ENCODE peak calls at places on chromosomes 2 and 18, in four cellular contexts. W is kidney, U is fibroblast of the aortic adventitia, A is GM12865. D is an unnamed sample.

GRCh38 chr2:170196962-170197361 is 19.0 kb downstream of the MYO3B start:
- DNase-seq in U (no peak), A (no peak), W (no peak), D (no peak)

GRCh38 chr2:4020153-4020552 is 316.8 kb downstream of the DCDC2C start:
- DNase-seq in W (no peak), A (no peak), U (no peak), D (no peak)

GRCh38 chr2:3536682-3537632 is 17.6 kb upstream of the ADI1 start:
- DNase-seq in U (peak), W (peak), A (peak), D (no peak)

GRCh38 chr2:145845207-145845894 is 1325.4 kb upstream of the ZEB2 start:
- DNase-seq in W (no peak), U (peak), A (no peak), D (no peak)

GRCh38 chr2:31828891-31829290 is 181.9 kb downstream of the MEMO1 start:
- DNase-seq in A (no peak), W (no peak), U (peak), D (no peak)

GRCh38 chr2:16212321-16212720 is 272.0 kb downstream of the MYCN start:
- DNase-seq in A (no peak), W (no peak), U (no peak), D (no peak)

GRCh38 chr2:234420406-234420805 is 76.5 kb downstream of the ARL4C start:
- DNase-seq in U (no peak), W (no peak), A (no peak), D (no peak)

GRCh38 chr2:64104944-64105343 is 39.3 kb downstream of the PELI1 start:
- DNase-seq in W (no peak), A (no peak), U (no peak), D (no peak)

GRCh38 chr2:109648041-109648527 is 33.9 kb downstream of the SOWAHC start:
- DNase-seq in W (no peak), U (peak), A (no peak), D (no peak)

GRCh38 chr2:203887680-203888079 is 20.1 kb downstream of the CTLA4 start:
- DNase-seq in A (no peak), W (no peak), U (peak), D (no peak)

GRCh38 chr18:79642626-79643025 is 37.0 kb upstream of the CTDP1 start:
- DNase-seq in U (peak), A (no peak), W (no peak), D (no peak)

GRCh38 chr2:239153806-239154591 is 246.8 kb downstream of the HDAC4 start:
- DNase-seq in A (no peak), W (peak), U (no peak), D (no peak)

GRCh38 chr2:238162171-238162515 is 3.4 kb downstream of the ERFE start:
- DNase-seq in U (no peak), A (no peak), W (no peak), D (no peak)

GRCh38 chr2:101500175-101500574 is 25.3 kb upstream of the RFX8 start:
- DNase-seq in W (no peak), A (no peak), U (peak), D (no peak)

GRCh38 chr2:69993048-69993565 is 31.7 kb upstream of the ASPRV1 start:
- DNase-seq in A (no peak), W (peak), U (no peak), D (no peak)

GRCh38 chr2:176652300-176653182 is 383.3 kb downstream of the MTX2 start:
- DNase-seq in A (peak), U (peak), W (no peak), D (peak)

GRCh38 chr2:29526587-29527586 is 394.5 kb downstream of the ALK start:
- DNase-seq in U (no peak), W (no peak), A (no peak), D (no peak)

GRCh38 chr2:22626621-22627020 is 758.4 kb upstream of the KLHL29 start:
- DNase-seq in W (no peak), U (no peak), A (peak), D (no peak)
- TF ChIP-seq CTCF in W (no peak), U (no peak), A (peak), D (no peak)

GRCh38 chr2:62254424-62255266 is 58.7 kb downstream of the B3GNT2 start:
- DNase-seq in A (no peak), W (no peak), U (no peak), D (no peak)

GRCh38 chr2:62248226-62248625 is 52.3 kb downstream of the B3GNT2 start:
- DNase-seq in W (no peak), A (no peak), U (no peak), D (no peak)

DNA sequence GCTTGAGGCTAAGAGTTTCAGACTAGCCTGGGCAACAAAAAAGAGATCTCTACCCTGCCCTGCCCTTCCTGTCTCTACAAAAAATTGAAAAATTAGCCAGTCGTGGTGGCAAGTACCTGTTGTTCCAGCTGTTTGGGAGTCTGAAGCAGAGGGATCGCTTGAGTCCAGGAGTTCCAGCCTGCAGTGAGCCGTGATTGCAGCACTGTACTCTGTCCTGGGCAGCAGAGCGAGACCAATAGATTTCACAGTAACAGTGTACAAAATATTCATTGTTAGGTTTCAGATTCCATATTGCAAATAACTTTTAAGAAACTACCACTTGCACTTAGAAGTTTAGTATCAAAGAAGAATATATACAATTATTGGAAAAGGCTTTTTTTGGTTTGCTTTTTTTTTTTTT is 54.3 kb downstream of the B3GNT2 start:
- DNase-seq in W (no peak), U (no peak), A (no peak), D (no peak)
- TF ChIP-seq CTCF in W (no peak), U (no peak), A (no peak), D (no peak)

DNA sequence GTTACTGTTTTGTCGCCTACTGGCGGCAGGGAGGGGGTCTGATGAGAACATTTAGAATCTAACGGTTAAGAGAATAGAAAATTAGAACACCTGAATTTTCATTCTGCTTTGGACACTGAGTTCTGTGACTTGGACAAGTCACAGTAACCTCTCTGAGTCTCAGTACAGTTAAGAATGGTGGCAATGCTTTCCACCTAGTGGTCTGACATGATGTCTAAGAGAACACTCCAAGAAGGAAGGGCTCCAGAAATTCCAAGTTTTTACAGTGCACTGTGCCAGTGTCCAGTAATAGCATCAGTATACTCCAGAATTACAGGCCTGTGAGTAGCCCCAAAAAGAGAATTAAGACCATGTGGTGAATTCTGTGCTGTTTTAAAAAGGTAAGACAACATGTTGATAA is 174.1 kb upstream of the ZFP36L2 start:
- DNase-seq in W (no peak), A (no peak), U (peak), D (no peak)
- TF ChIP-seq CTCF in W (no peak), A (no peak), U (peak), D (no peak)

GRCh38 chr18:22173221-22173927 is 4.0 kb downstream of the GATA6 start:
- DNase-seq in W (no peak), U (peak), A (no peak), D (no peak)
- TF ChIP-seq CTCF in W (no peak), U (no peak), A (no peak), D (no peak)

DNA sequence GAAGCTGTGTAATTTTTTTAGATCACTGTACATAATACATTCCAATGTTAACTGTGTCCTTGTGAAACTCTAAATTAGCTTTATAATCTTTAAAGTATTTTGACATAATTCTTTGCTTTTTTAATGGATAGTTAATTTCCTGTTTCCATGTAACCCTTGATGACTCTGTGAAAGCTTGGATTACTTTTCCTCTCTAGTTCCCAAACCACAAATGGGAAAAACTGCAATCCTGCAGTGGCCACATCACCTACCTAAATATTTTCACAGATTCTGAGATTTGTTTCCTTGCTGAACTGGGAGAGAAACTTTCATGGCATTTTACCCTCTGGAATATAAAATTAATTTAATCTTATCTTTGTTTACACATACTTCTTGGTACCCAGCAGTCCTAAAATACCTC is 161.6 kb upstream of the CCDC68 start:
- DNase-seq in A (no peak), W (no peak), U (no peak), D (no peak)
- TF ChIP-seq CTCF in A (no peak), W (no peak), U (no peak), D (no peak)

DNA sequence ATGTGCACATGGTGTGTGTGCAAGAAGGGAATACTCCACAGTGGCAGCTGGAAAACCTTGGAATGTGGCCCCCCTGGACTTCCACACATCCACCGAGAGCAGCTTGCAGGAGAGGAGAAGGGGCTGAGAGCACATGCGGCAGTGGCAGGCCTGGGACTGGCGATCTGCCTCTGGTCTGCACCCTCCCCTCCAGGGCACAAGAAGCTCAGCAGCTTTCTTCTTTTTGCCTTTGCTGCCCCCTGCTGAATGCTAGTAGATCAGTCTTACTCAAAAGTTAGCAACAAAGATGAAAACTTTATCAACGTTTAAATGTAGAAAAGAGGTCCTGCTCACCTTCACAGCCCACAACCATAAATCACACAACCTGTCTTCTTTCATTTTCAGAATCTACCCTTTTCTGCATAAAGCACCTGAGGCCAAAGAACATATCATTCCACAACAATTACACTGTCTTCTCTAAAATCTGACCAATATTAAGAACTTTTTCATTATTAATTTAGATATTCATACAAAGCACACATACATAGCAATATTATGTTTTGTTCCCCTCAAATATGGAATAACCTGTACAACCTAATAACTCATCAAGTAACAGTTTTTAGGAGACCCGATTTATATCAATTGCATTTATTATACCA is 34.6 kb downstream of the TGFBRAP1 start:
- DNase-seq in U (peak), A (peak), W (no peak), D (peak)
- TF ChIP-seq CTCF in U (peak), A (peak), W (peak), D (peak)

D was measured in GM13976.